ENCODE peak calls at places on chromosome 12, in seven cellular contexts. G is sigmoid colon, R is foreskin keratinocyte, D is nephron progenitor cell, T is keratinocyte, X is cardiac muscle cell, W is neural progenitor cell. Q is an unnamed sample.

GRCh38 chr12:99455350-99456037 is 192.1 kb upstream of the GARIN6 start:
- DNase-seq in X (no peak), T (peak), D (no peak), R (peak), W (no peak), G (no peak), Q (no peak)

GRCh38 chr12:109695961-109696461 is 17.6 kb upstream of the FAM222A start:
- DNase-seq in W (peak), T (no peak), D (peak), X (peak), R (no peak), G (no peak), Q (no peak)

GRCh38 chr12:47408171-47408871 is 297.5 kb downstream of the RPAP3 start:
- DNase-seq in W (peak), D (no peak), T (no peak), X (no peak), G (no peak), R (peak), Q (no peak)

GRCh38 chr12:120978296-120979219 is at the start of gene HNF1A:
- DNase-seq in X (no peak), G (no peak), D (no peak), R (no peak), T (no peak), W (no peak), Q (no peak)

GRCh38 chr12:48160807-48161206 is 3.5 kb upstream of the ASB8 start:
- DNase-seq in X (no peak), R (no peak), D (no peak), W (no peak), G (no peak), T (no peak), Q (no peak)

GRCh38 chr12:31804185-31804504 is 75.3 kb upstream of the AMN1 start:
- DNase-seq in X (no peak), W (no peak), R (no peak), T (no peak), D (no peak), G (no peak), Q (no peak)

GRCh38 chr12:90652280-90652679 is 302.7 kb downstream of the CCER1 start:
- DNase-seq in W (peak), D (no peak), R (no peak), T (no peak), G (no peak), X (no peak), Q (no peak)

GRCh38 chr12:92208613-92209121 is 63.0 kb upstream of the BTG1 start:
- DNase-seq in D (no peak), X (peak), W (peak), G (no peak), R (peak), T (no peak), Q (no peak)

GRCh38 chr12:89875809-89876208 is 167.2 kb upstream of the ATP2B1 start:
- DNase-seq in G (no peak), W (no peak), R (no peak), T (no peak), D (no peak), X (no peak), Q (no peak)

GRCh38 chr12:86530996-86531655 is 274.9 kb upstream of the MGAT4C start:
- DNase-seq in R (no peak), W (no peak), X (no peak), G (no peak), D (no peak), T (no peak), Q (no peak)

GRCh38 chr12:16187684-16188083 is 89.8 kb downstream of the SLC15A5 start:
- DNase-seq in D (no peak), T (no peak), W (no peak), G (no peak), X (no peak), R (no peak), Q (no peak)

GRCh38 chr12:74482115-74482514 is 55.5 kb upstream of the ATXN7L3B start:
- DNase-seq in D (no peak), X (no peak), G (no peak), W (no peak), R (no peak), T (no peak), Q (no peak)

GRCh38 chr12:132147423-132148367 is 3.4 kb downstream of the NOC4L start:
- DNase-seq in W (no peak), G (peak), T (no peak), R (no peak), X (no peak), D (no peak), Q (no peak)

GRCh38 chr12:49518914-49519573 is 19.8 kb upstream of the KCNH3 start:
- DNase-seq in R (no peak), X (no peak), D (no peak), G (no peak), T (no peak), W (no peak), Q (no peak)

GRCh38 chr12:26810330-26810729 is 22.7 kb downstream of the ITPR2 start:
- DNase-seq in T (no peak), G (peak), R (peak), D (no peak), W (peak), X (peak), Q (no peak)

GRCh38 chr12:101823891-101824290 is 6.9 kb downstream of the GNPTAB start:
- DNase-seq in R (no peak), W (peak), G (peak), X (peak), D (peak), T (no peak), Q (peak)

GRCh38 chr12:52090291-52090690 is 10.8 kb downstream of the SMIM41 start:
- DNase-seq in X (no peak), R (no peak), T (no peak), G (no peak), W (no peak), D (no peak), Q (no peak)

GRCh38 chr12:71556881-71557280 is 106.8 kb downstream of the ZFC3H1 start:
- DNase-seq in G (no peak), X (no peak), T (peak), D (no peak), W (peak), R (peak), Q (no peak)

GRCh38 chr12:46126050-46126727 is 135.8 kb upstream of the SCAF11 start:
- DNase-seq in R (no peak), D (no peak), T (no peak), G (no peak), X (no peak), W (no peak), Q (no peak)

GRCh38 chr12:72057330-72057911 is 118.8 kb downstream of the TPH2 start:
- DNase-seq in G (no peak), X (peak), W (no peak), R (peak), T (peak), D (no peak), Q (no peak)

GRCh38 chr12:94372379-94372930 is 87.2 kb downstream of the CEP83 start:
- DNase-seq in R (no peak), G (no peak), W (no peak), T (no peak), D (no peak), X (no peak), Q (no peak)

GRCh38 chr12:20415013-20415412 is 46.7 kb downstream of the PDE3A start:
- DNase-seq in R (no peak), T (no peak), G (no peak), W (no peak), X (no peak), D (no peak), Q (no peak)

GRCh38 chr12:93361159-93361919 is 16.4 kb upstream of the NUDT4 start:
- DNase-seq in W (no peak), T (no peak), R (no peak), G (no peak), X (no peak), D (no peak), Q (no peak)

GRCh38 chr12:117857632-117858274 is 111.0 kb downstream of the KSR2 start:
- DNase-seq in G (no peak), D (peak), R (no peak), W (peak), X (peak), T (no peak), Q (peak)

GRCh38 chr12:11879306-11879705 is 191.4 kb upstream of the BCL2L14 start:
- DNase-seq in D (no peak), W (no peak), X (no peak), T (no peak), R (no peak), G (no peak), Q (no peak)

GRCh38 chr12:11876301-11876700 is 194.4 kb upstream of the BCL2L14 start:
- DNase-seq in X (no peak), D (no peak), W (no peak), R (no peak), G (no peak), T (no peak), Q (no peak)

GRCh38 chr12:11880424-11880823 is 190.3 kb upstream of the BCL2L14 start:
- DNase-seq in W (no peak), X (no peak), D (no peak), T (no peak), R (no peak), G (no peak), Q (no peak)

GRCh38 chr12:11877102-11877826 is 193.5 kb upstream of the BCL2L14 start:
- DNase-seq in D (no peak), W (no peak), R (no peak), G (no peak), X (no peak), T (no peak), Q (no peak)

GRCh38 chr12:11877869-11878780 is 192.6 kb upstream of the BCL2L14 start:
- DNase-seq in D (no peak), R (peak), W (peak), T (no peak), X (peak), G (peak), Q (no peak)
- TF ChIP-seq CTCF in D (no peak), R (no peak), W (no peak), T (no peak), X (no peak), G (no peak), Q (no peak)

GRCh38 chr12:114360485-114360884 is 45.5 kb downstream of the TBX5 start:
- DNase-seq in G (no peak), W (no peak), X (no peak), R (no peak), D (no peak), T (no peak), Q (no peak)

GRCh38 chr12:114355389-114356088 is 50.4 kb downstream of the TBX5 start:
- DNase-seq in G (no peak), T (no peak), W (peak), D (peak), X (no peak), R (no peak), Q (no peak)
- TF ChIP-seq CTCF in G (no peak), T (no peak), W (peak), D (no peak), X (peak), R (no peak), Q (peak)

GRCh38 chr12:66351301-66351700 is 49.0 kb downstream of the HELB start:
- DNase-seq in D (no peak), W (no peak), R (no peak), X (no peak), G (no peak), T (no peak), Q (no peak)

GRCh38 chr12:66352899-66353298 is 50.6 kb downstream of the HELB start:
- DNase-seq in R (no peak), D (no peak), T (no peak), X (no peak), W (no peak), G (no peak), Q (no peak)

GRCh38 chr12:66354291-66354690 is 52.0 kb downstream of the HELB start:
- DNase-seq in D (no peak), W (no peak), G (no peak), R (no peak), X (no peak), T (no peak), Q (no peak)

DNA sequence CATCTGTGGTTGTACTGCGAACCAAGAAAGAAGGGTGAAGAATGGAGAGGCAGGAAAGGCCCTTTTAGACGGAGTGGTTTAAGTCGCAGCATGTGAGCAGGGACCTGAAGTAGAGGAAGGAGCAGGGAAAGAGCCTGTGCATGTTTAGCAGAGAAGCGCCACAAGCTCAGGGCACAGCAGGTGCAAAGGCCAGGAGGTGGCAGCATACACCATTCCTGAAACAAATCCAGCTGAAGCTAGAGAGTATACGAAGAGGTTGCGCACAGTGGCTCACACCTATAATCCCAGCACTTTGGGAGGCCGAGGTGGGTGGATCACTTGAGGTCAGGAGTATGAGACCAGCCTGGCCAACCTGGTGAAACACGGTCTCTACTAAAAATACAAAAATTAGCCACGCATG is 49.9 kb downstream of the HELB start:
- DNase-seq in G (no peak), R (no peak), X (peak), T (no peak), W (peak), D (peak), Q (peak)
- TF ChIP-seq CTCF in G (no peak), R (peak), X (peak), T (peak), W (peak), D (peak), Q (peak)

GRCh38 chr12:113647048-113647447 is 175.4 kb upstream of the LHX5 start:
- DNase-seq in T (no peak), G (no peak), X (no peak), W (peak), D (peak), R (no peak), Q (peak)
- TF ChIP-seq CTCF in T (no peak), G (no peak), X (peak), W (peak), D (peak), R (peak), Q (no peak)

Q was measured in neural crest cell.